ENCODE peak calls at places on chromosomes 5 and 9, in seven cellular contexts. E is substantia nigra; G is fibroblast of lung; A is CD4-positive, alpha-beta T cell; M is brain microvascular endothelial cell; W is HCT116; Q is breast epithelium. V is an unnamed sample.

GRCh38 chr5:143134900-143135299 is 268.6 kb downstream of the NR3C1 start:
- DNase-seq in E (no peak), G (no peak), A (no peak), M (no peak), W (no peak), Q (no peak), V (no peak)

GRCh38 chr9:134286513-134287245 is 39.6 kb upstream of the RXRA start:
- DNase-seq in E (no peak), G (no peak), A (no peak), M (no peak), W (no peak), Q (peak), V (no peak)

GRCh38 chr5:137566118-137566541 is 67.0 kb upstream of the SPOCK1 start:
- DNase-seq in E (no peak), G (no peak), A (no peak), M (peak), W (no peak), Q (no peak), V (no peak)

GRCh38 chr9:89591291-89592200 is 13.3 kb upstream of the GADD45G start:
- DNase-seq in E (no peak), G (no peak), A (no peak), M (no peak), W (no peak), Q (no peak), V (no peak)

GRCh38 chr5:55994502-55994997 is at the start of gene IL6ST:
- DNase-seq in E (no peak), G (peak), A (peak), M (peak), W (no peak), Q (peak), V (peak)

GRCh38 chr5:36373527-36374086 is 71.9 kb upstream of the RANBP3L start:
- DNase-seq in E (peak), G (peak), A (no peak), M (peak), W (no peak), Q (no peak), V (peak)

GRCh38 chr5:93257616-93258015 is 323.4 kb downstream of the NR2F1-AS1 start:
- DNase-seq in E (no peak), G (no peak), A (no peak), M (peak), W (peak), Q (no peak), V (no peak)

GRCh38 chr5:173645437-173645807 is 29.0 kb upstream of the BOD1 start:
- DNase-seq in E (no peak), G (no peak), A (no peak), M (no peak), W (no peak), Q (no peak), V (peak)

GRCh38 chr5:103060414-103060954 is 59.5 kb downstream of the GIN1 start:
- DNase-seq in E (no peak), G (no peak), A (no peak), M (no peak), W (no peak), Q (no peak), V (no peak)

GRCh38 chr5:130032807-130033206 is 128.5 kb downstream of the CHSY3 start:
- DNase-seq in E (no peak), G (no peak), A (no peak), M (no peak), W (no peak), Q (no peak), V (no peak)

GRCh38 chr9:34272146-34272545 is 56.9 kb downstream of the KIF24 start:
- DNase-seq in E (no peak), G (no peak), A (no peak), M (no peak), W (no peak), Q (no peak), V (no peak)

GRCh38 chr9:72041775-72042194 is 18.6 kb downstream of the C9orf57 start:
- DNase-seq in E (no peak), G (peak), A (no peak), M (no peak), W (no peak), Q (no peak), V (peak)

GRCh38 chr5:73748510-73749410 is 122.8 kb downstream of the ARHGEF28 start:
- DNase-seq in E (no peak), G (peak), A (no peak), M (peak), W (no peak), Q (no peak), V (no peak)

DNA sequence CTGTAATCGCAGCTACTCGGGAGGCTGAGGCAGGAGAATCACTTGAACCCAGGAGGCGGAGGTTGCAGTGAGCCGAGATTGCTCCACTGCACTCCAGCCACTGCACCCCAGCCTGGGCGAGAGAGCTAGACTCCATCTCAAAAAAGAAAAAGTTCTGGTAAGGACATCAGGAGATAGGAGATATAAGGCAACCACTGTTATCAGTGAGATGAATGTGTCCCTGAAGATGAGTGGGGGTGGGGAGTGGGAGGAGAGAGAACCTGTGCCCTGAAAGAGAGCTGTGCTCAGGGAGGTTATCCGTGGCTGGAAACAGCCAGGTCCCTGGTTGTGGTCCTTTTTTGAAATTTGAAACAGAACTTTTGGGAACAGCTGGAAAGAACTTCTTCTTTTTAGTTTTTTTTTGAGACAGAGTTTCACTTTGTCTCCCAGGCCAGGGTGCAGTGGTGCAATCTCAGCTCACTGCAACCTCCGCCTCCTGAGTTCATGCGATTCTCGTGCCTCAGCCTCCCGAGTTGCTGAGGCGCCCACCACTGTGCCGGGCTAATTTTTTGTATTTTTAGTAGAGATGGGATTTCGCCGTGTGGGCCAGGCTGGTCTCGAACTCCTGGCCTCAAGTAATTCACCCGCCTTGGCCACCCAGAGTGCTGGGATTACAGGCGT is 2.6 kb downstream of the PTPA start:
- DNase-seq in E (no peak), G (no peak), A (no peak), M (no peak), W (no peak), Q (no peak), V (no peak)
- H3K27ac ChIP-seq in E (no peak), G (no peak), A (no peak), M (no peak), W (no peak), Q (no peak), V (no peak)

DNA sequence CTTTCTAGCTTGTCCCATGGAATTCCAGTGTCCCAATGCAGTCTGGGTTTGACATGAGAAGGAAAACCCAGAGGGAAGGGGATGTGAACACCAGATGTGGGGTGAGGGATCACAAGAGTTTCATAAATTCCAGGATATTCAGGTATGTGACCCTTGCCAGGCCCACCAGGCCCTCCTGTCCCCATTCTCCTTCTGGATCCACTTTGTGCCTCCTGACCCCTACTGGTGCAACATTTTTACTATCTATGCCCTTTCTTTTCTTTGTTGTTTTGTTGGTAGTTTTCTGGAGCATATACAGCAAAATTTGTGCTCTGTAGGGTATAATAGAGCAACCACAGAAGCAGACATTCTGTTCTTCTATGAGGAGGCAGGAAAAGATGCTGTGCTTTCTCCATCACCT is 597.0 kb upstream of the GRAMD2B start:
- DNase-seq in E (no peak), G (no peak), A (no peak), M (no peak), W (no peak), Q (no peak), V (no peak)
- H3K27ac ChIP-seq in E (no peak), G (no peak), A (no peak), M (no peak), W (no peak), Q (no peak), V (no peak)

DNA sequence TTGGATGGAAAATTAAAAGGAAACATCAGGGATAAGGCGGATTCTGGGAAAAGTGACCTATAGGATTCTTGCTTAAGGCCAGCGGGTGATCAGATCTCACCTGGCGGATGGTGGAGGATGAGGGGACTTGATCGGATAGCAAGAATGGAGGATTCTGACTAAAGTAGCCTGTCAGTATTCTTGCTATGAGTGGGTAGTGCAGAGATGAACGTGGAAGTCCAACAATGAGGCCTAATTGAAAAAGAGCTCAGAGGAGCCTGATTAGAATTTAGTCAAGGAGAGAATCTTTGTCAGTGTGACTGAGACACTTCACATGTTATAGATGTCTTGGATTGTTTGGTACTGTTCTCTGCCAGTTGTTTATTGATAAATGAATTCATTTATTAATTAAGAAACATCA is 24.9 kb downstream of the CAST start:
- DNase-seq in E (no peak), G (no peak), A (no peak), M (no peak), W (no peak), Q (no peak), V (no peak)
- H3K27ac ChIP-seq in E (no peak), G (no peak), A (no peak), M (no peak), W (no peak), Q (no peak), V (no peak)

GRCh38 chr9:107123389-107123788 is 159.7 kb upstream of the RAD23B start:
- DNase-seq in E (no peak), G (no peak), A (no peak), M (no peak), W (no peak), Q (no peak), V (no peak)
- H3K27ac ChIP-seq in E (no peak), G (no peak), A (no peak), M (no peak), W (no peak), Q (no peak), V (no peak)

DNA sequence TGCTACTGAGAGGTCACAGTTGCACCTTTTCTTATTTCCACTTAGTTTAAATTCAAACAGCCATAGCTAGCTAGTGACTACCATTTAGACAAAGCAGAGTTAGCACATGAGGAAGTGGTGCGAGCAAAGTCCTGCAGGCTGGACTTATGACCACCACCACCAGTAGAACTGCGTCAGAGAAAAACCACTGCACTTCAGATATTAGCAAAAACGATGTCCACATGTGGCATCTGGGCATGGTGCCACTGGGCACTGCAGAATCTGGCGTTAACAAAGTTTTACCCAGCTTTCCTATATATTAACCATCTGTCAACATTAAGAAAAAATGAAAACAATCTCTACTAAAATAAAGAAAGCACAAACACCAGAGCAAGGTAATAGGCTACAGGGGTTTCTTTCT is 80.1 kb downstream of the SPTLC1 start:
- DNase-seq in E (no peak), G (peak), A (no peak), M (no peak), W (no peak), Q (no peak), V (peak)
- H3K27ac ChIP-seq in E (no peak), G (no peak), A (no peak), M (no peak), W (no peak), Q (no peak), V (no peak)

GRCh38 chr5:150082364-150082763 is 4.0 kb downstream of the CSF1R start:
- DNase-seq in E (no peak), G (no peak), A (no peak), M (no peak), W (no peak), Q (no peak), V (no peak)

GRCh38 chr5:150080696-150081435 is 5.5 kb downstream of the CSF1R start:
- DNase-seq in E (no peak), G (no peak), A (no peak), M (no peak), W (no peak), Q (no peak), V (no peak)

GRCh38 chr5:150082889-150083288 is 3.5 kb downstream of the CSF1R start:
- DNase-seq in E (no peak), G (no peak), A (no peak), M (no peak), W (no peak), Q (no peak), V (no peak)

GRCh38 chr5:150079655-150080461 is 6.5 kb downstream of the CSF1R start:
- DNase-seq in E (no peak), G (no peak), A (no peak), M (no peak), W (no peak), Q (no peak), V (no peak)

DNA sequence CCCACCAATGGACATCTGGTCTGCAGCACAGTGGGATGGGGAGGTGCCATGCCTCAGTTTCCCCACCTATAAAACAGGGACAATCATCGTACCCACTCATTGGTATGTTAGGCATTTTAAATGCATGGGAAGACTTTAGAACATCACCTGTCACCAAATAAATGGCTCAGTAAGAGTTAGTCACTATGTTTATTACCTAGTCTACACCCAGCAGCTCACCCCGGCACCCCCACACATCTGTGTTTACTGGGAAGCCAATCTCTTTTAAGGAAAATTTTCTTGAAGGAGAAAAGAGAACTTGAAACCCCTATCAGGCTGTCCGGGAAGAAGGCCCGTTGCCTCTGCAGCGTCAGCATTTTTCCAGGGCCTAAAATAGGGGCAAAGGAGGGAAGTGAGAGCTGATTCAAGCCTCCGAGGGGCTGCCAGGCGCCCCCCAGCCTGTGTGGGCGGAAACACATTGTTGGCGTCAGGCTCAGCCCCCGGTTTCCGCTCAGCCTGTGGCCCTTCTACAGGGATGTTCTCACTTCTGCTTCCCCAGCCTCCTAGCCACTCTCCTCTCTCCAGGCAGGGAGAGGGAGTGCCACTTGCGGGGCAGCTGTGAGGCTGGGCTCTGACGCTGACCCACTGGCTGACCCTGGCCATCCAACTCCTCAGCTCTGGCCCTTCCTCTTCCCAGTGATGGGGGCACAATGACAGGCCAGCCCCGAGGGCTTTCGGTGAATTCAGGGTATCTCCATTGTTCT is 4.6 kb downstream of the CSF1R start:
- DNase-seq in E (peak), G (peak), A (no peak), M (no peak), W (no peak), Q (no peak), V (peak)
- H3K27ac ChIP-seq in E (peak), G (no peak), A (no peak), M (no peak), W (no peak), Q (no peak), V (no peak)

GRCh38 chr5:140338336-140338735 is 8.1 kb downstream of the HBEGF start:
- DNase-seq in E (no peak), G (no peak), A (no peak), M (no peak), W (no peak), Q (no peak), V (no peak)

GRCh38 chr5:140338918-140339317 is 7.5 kb downstream of the HBEGF start:
- DNase-seq in E (no peak), G (no peak), A (no peak), M (no peak), W (no peak), Q (no peak), V (no peak)

GRCh38 chr5:140340605-140341004 is 5.8 kb downstream of the HBEGF start:
- DNase-seq in E (no peak), G (no peak), A (no peak), M (no peak), W (no peak), Q (no peak), V (no peak)

GRCh38 chr5:140337880-140338279 is 8.5 kb downstream of the HBEGF start:
- DNase-seq in E (no peak), G (no peak), A (no peak), M (no peak), W (no peak), Q (no peak), V (no peak)

GRCh38 chr5:140339636-140340035 is 6.8 kb downstream of the HBEGF start:
- DNase-seq in E (no peak), G (no peak), A (no peak), M (no peak), W (no peak), Q (no peak), V (no peak)
- H3K27ac ChIP-seq in E (no peak), G (no peak), A (no peak), M (no peak), W (no peak), Q (no peak), V (no peak)

GRCh38 chr9:93064392-93065124 is 6.1 kb downstream of the SUSD3 start:
- DNase-seq in E (no peak), G (no peak), A (peak), M (no peak), W (no peak), Q (no peak), V (no peak)
- H3K27ac ChIP-seq in E (no peak), G (no peak), A (peak), M (no peak), W (no peak), Q (no peak), V (no peak)

DNA sequence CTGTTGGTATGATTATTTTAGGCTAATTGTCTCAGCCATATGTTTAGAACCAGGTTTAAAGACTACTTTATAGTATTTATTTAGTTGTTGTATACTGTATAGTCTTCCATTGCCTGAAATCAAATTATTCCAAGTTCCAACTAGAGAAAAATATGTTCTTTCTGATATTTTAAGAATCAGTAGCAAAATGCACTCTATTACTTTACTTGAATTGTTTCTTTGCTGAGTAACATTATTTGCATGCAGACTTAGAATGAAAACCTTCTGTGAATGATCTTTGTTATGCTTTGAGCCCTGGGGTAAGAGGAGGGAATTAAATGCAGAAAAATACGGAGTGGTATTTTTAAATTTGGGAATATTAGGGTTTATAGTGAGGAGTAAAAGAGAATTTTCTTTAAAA is 47.9 kb downstream of the MEGF10 start:
- DNase-seq in E (no peak), G (no peak), A (no peak), M (no peak), W (no peak), Q (no peak), V (no peak)
- H3K27ac ChIP-seq in E (peak), G (no peak), A (no peak), M (no peak), W (no peak), Q (no peak), V (no peak)

DNA sequence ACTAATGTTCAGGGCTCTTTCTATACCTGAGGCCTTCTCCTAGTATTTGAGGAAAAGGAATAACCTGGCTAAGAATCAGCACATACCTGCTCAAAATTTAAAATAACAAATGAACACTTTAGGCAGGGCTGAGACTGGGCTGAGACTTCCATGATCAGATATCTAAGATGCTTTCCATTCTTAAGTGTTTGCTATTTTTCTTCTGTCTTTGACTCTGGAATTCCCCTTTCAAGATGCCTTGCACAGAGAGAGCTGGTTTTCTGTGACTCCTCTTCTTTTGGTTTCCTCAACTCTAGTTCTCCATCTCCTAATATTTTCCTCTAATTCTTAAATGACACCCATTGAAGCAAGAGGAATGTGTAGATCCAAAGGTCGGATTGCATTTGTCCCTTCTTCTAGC is 61.1 kb downstream of the DPYSL3 start:
- DNase-seq in E (no peak), G (no peak), A (no peak), M (no peak), W (no peak), Q (no peak), V (no peak)
- H3K27ac ChIP-seq in E (no peak), G (no peak), A (no peak), M (no peak), W (no peak), Q (no peak), V (peak)